ENCODE peak calls at places on chromosomes 16 and 17, in six cellular contexts. One of them, this sample, is unnamed.

GRCh38 chr17:8502100-8502499 is 66.4 kb downstream of the NDEL1 start:
- ATAC-seq in HepG2: no peak
- ATAC-seq in A549: no peak
- ATAC-seq in upper lobe of left lung: no peak
- ATAC-seq in GM12878: no peak
- ATAC-seq in K562: no peak
- ATAC-seq in this sample: no peak

GRCh38 chr16:53282975-53283946 is 151.0 kb upstream of the RBL2 start:
- ATAC-seq in HepG2: peak
- ATAC-seq in A549: peak
- ATAC-seq in upper lobe of left lung: peak
- ATAC-seq in GM12878: no peak
- ATAC-seq in K562: no peak
- ATAC-seq in this sample: no peak

GRCh38 chr16:53065436-53066165 is 10.8 kb downstream of the CHD9 start:
- ATAC-seq in HepG2: no peak
- ATAC-seq in A549: no peak
- ATAC-seq in upper lobe of left lung: peak
- ATAC-seq in GM12878: no peak
- ATAC-seq in K562: peak
- ATAC-seq in this sample: peak

GRCh38 chr17:40352044-40352778 is 12.3 kb downstream of the GJD3 start:
- ATAC-seq in HepG2: peak
- ATAC-seq in A549: no peak
- ATAC-seq in upper lobe of left lung: no peak
- ATAC-seq in GM12878: no peak
- ATAC-seq in K562: no peak
- ATAC-seq in this sample: no peak

GRCh38 chr17:66417300-66417719 is 114.9 kb downstream of the PRKCA start:
- ATAC-seq in HepG2: no peak
- ATAC-seq in A549: no peak
- ATAC-seq in upper lobe of left lung: no peak
- ATAC-seq in GM12878: no peak
- ATAC-seq in K562: no peak
- ATAC-seq in this sample: no peak

GRCh38 chr16:22425036-22425801 is 50.8 kb upstream of the CDR2 start:
- ATAC-seq in HepG2: peak
- ATAC-seq in A549: no peak
- ATAC-seq in upper lobe of left lung: peak
- ATAC-seq in GM12878: no peak
- ATAC-seq in K562: no peak
- ATAC-seq in this sample: peak

GRCh38 chr17:82281502-82282238 is 8.2 kb upstream of the CSNK1D start:
- ATAC-seq in HepG2: peak
- ATAC-seq in A549: peak
- ATAC-seq in upper lobe of left lung: peak
- ATAC-seq in GM12878: peak
- ATAC-seq in K562: no peak
- ATAC-seq in this sample: no peak

GRCh38 chr17:28763137-28763799 is 19.5 kb downstream of the TRAF4 start:
- ATAC-seq in HepG2: no peak
- ATAC-seq in A549: peak
- ATAC-seq in upper lobe of left lung: peak
- ATAC-seq in GM12878: peak
- ATAC-seq in K562: peak
- ATAC-seq in this sample: peak

GRCh38 chr17:58667934-58668597 is 23.8 kb downstream of the TEX14 start:
- ATAC-seq in HepG2: no peak
- ATAC-seq in A549: no peak
- ATAC-seq in upper lobe of left lung: no peak
- ATAC-seq in GM12878: no peak
- ATAC-seq in K562: no peak
- ATAC-seq in this sample: no peak

GRCh38 chr17:75680431-75680830 is 13.3 kb downstream of the SAP30BP start:
- ATAC-seq in HepG2: no peak
- ATAC-seq in A549: peak
- ATAC-seq in upper lobe of left lung: no peak
- ATAC-seq in GM12878: no peak
- ATAC-seq in K562: no peak
- ATAC-seq in this sample: no peak

GRCh38 chr17:20243524-20243923 is 223.8 kb downstream of the LGALS9B start:
- ATAC-seq in HepG2: no peak
- ATAC-seq in A549: no peak
- ATAC-seq in upper lobe of left lung: no peak
- ATAC-seq in GM12878: no peak
- ATAC-seq in K562: no peak
- ATAC-seq in this sample: no peak

GRCh38 chr16:70380205-70380918 is 33.7 kb downstream of the DDX19A start:
- ATAC-seq in HepG2: peak
- ATAC-seq in A549: peak
- ATAC-seq in upper lobe of left lung: peak
- ATAC-seq in GM12878: peak
- ATAC-seq in K562: no peak
- ATAC-seq in this sample: peak

GRCh38 chr17:77570565-77570898 is 388.0 kb upstream of the TNRC6C start:
- ATAC-seq in HepG2: peak
- ATAC-seq in A549: no peak
- ATAC-seq in upper lobe of left lung: no peak
- ATAC-seq in GM12878: no peak
- ATAC-seq in K562: no peak
- ATAC-seq in this sample: peak

GRCh38 chr17:77572065-77572601 is 386.4 kb upstream of the TNRC6C start:
- ATAC-seq in HepG2: no peak
- ATAC-seq in A549: peak
- ATAC-seq in upper lobe of left lung: no peak
- ATAC-seq in GM12878: no peak
- ATAC-seq in K562: no peak
- ATAC-seq in this sample: no peak

GRCh38 chr17:77572851-77573250 is 385.7 kb upstream of the TNRC6C start:
- ATAC-seq in HepG2: no peak
- ATAC-seq in A549: peak
- ATAC-seq in upper lobe of left lung: no peak
- ATAC-seq in GM12878: no peak
- ATAC-seq in K562: no peak
- ATAC-seq in this sample: no peak

GRCh38 chr17:77571141-77571540 is 387.4 kb upstream of the TNRC6C start:
- ATAC-seq in HepG2: no peak
- ATAC-seq in A549: no peak
- ATAC-seq in upper lobe of left lung: no peak
- ATAC-seq in GM12878: no peak
- ATAC-seq in K562: peak
- ATAC-seq in this sample: no peak

GRCh38 chr17:77571562-77571981 is 386.9 kb upstream of the TNRC6C start:
- ATAC-seq in HepG2: no peak
- ATAC-seq in A549: no peak
- ATAC-seq in upper lobe of left lung: no peak
- ATAC-seq in GM12878: no peak
- ATAC-seq in K562: peak
- ATAC-seq in this sample: no peak
- TF ChIP-seq EP300 in HepG2: no peak
- TF ChIP-seq EP300 in A549: no peak
- TF ChIP-seq EP300 in upper lobe of left lung: no peak
- TF ChIP-seq EP300 in GM12878: no peak
- TF ChIP-seq EP300 in K562: peak
- TF ChIP-seq EP300 in this sample: no peak

DNA sequence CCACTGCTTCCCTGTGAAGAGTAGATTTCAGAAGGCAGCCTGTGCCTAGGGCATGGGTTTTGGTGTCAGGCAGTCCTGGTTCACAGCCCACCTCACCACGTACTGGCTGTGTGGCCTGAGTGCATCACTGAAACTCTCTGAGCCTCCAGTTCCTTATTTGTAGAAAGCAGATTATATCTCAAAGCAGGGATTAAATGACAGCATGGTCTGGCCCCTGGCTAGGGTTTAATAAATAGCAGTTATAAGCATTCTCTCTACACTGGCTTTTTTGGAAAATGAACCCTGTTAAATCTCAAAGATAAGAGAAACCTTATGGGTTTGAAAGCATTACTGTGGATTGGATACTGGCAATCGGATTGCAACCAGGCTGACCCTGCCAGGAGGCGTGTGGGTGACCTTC is 2.9 kb upstream of the MT1M start:
- ATAC-seq in HepG2: no peak
- ATAC-seq in A549: no peak
- ATAC-seq in upper lobe of left lung: no peak
- ATAC-seq in GM12878: peak
- ATAC-seq in K562: no peak
- ATAC-seq in this sample: no peak
- H3K27ac ChIP-seq in HepG2: no peak
- H3K27ac ChIP-seq in A549: no peak
- H3K27ac ChIP-seq in upper lobe of left lung: no peak
- H3K27ac ChIP-seq in GM12878: no peak
- H3K27ac ChIP-seq in K562: no peak
- H3K27ac ChIP-seq in this sample: no peak

GRCh38 chr17:68378202-68379149 is 78.8 kb downstream of the WIPI1 start:
- ATAC-seq in HepG2: peak
- ATAC-seq in A549: peak
- ATAC-seq in upper lobe of left lung: peak
- ATAC-seq in GM12878: no peak
- ATAC-seq in K562: no peak
- ATAC-seq in this sample: peak
- TF ChIP-seq EP300 in HepG2: peak
- TF ChIP-seq EP300 in A549: peak
- TF ChIP-seq EP300 in upper lobe of left lung: peak
- TF ChIP-seq EP300 in GM12878: no peak
- TF ChIP-seq EP300 in K562: no peak
- TF ChIP-seq EP300 in this sample: peak

GRCh38 chr17:15931394-15931793 is 13.5 kb upstream of the ADORA2B start:
- ATAC-seq in HepG2: no peak
- ATAC-seq in A549: no peak
- ATAC-seq in upper lobe of left lung: no peak
- ATAC-seq in GM12878: no peak
- ATAC-seq in K562: peak
- ATAC-seq in this sample: no peak
- H3K27ac ChIP-seq in HepG2: no peak
- H3K27ac ChIP-seq in A549: no peak
- H3K27ac ChIP-seq in upper lobe of left lung: no peak
- H3K27ac ChIP-seq in GM12878: no peak
- H3K27ac ChIP-seq in K562: no peak
- H3K27ac ChIP-seq in this sample: no peak